ENCODE peak calls at places on chromosomes 11 and 22, in four cellular contexts. P is mesenteric fat pad, C is lower leg skin, L is T follicular helper cell. Z is an unnamed sample.

GRCh38 chr22:17536269-17536668 is 27.0 kb upstream of the SLC25A18 start:
- DNase-seq in C (no peak), L (no peak), P (peak), Z (no peak)

GRCh38 chr22:44773082-44773481 is 20.7 kb downstream of the ARHGAP8 start:
- DNase-seq in P (no peak), C (no peak), L (no peak), Z (no peak)

GRCh38 chr11:83006877-83007330 is 64.8 kb downstream of the RAB30 start:
- DNase-seq in C (no peak), P (no peak), L (no peak), Z (no peak)

GRCh38 chr11:73387594-73388021 is 11.4 kb downstream of the RELT start:
- DNase-seq in C (no peak), L (no peak), P (no peak), Z (no peak)

GRCh38 chr11:10122337-10123197 is 171.5 kb downstream of the SBF2 start:
- DNase-seq in L (no peak), C (no peak), P (no peak), Z (no peak)

GRCh38 chr11:75399344-75400109 is at the start of gene RPS3:
- DNase-seq in C (peak), P (peak), L (peak), Z (peak)

GRCh38 chr11:32109138-32109537 is 18.3 kb downstream of the RCN1 start:
- DNase-seq in L (no peak), P (no peak), C (no peak), Z (no peak)

GRCh38 chr11:134504146-134504905 is 92.3 kb upstream of the B3GAT1 start:
- DNase-seq in L (no peak), P (peak), C (no peak), Z (no peak)

GRCh38 chr11:67584881-67585873 is 1.6 kb downstream of the GSTP1 start:
- DNase-seq in C (no peak), L (no peak), P (no peak), Z (no peak)

GRCh38 chr11:726278-726915 is 20.4 kb downstream of the EPS8L2 start:
- DNase-seq in C (no peak), L (no peak), P (no peak), Z (no peak)

GRCh38 chr22:35477911-35478582 is 62.6 kb upstream of the RASD2 start:
- DNase-seq in L (no peak), P (no peak), C (peak), Z (no peak)

GRCh38 chr11:62554377-62554776 is 7.8 kb upstream of the AHNAK start:
- DNase-seq in C (no peak), P (no peak), L (no peak), Z (peak)

GRCh38 chr11:85088286-85088685 is 538.9 kb downstream of the DLG2 start:
- DNase-seq in L (no peak), C (no peak), P (no peak), Z (no peak)

GRCh38 chr22:24693359-24693758 is 81.2 kb downstream of the PIWIL3 start:
- DNase-seq in C (no peak), P (no peak), L (no peak), Z (no peak)

GRCh38 chr11:128716661-128717210 is 22.9 kb downstream of the FLI1 start:
- DNase-seq in L (peak), P (no peak), C (no peak), Z (no peak)

Z was measured in tibial nerve.